ENCODE peak calls at places on chromosomes 2 and 18, in ten cellular contexts. C is uterus, B is AG10803, I is cardiac fibroblast, W is NCI-H1417, U is ELF-1, J is RKO, A is GM03348, E is HTR-8/SVneo, P is T follicular helper cell. T is an unnamed sample.

GRCh38 chr2:98277156-98277859 is 68.9 kb upstream of the CNGA3 start:
- DNase-seq in P (no peak), I (no peak), E (no peak), J (no peak), B (no peak), W (peak), C (no peak), U (no peak), A (no peak), T (no peak)

GRCh38 chr2:70094978-70095832 is 7.9 kb downstream of the PCBP1 start:
- DNase-seq in U (no peak), A (peak), P (peak), J (no peak), W (no peak), B (peak), E (no peak), C (peak), I (peak), T (peak)

GRCh38 chr2:106095478-106096392 is 98.4 kb downstream of the UXS1 start:
- DNase-seq in J (no peak), C (no peak), U (no peak), A (no peak), P (peak), E (no peak), I (no peak), W (no peak), B (no peak), T (no peak)

GRCh38 chr2:142535311-142535710 is 342.2 kb upstream of the KYNU start:
- DNase-seq in U (no peak), J (no peak), C (no peak), E (no peak), A (no peak), P (no peak), B (no peak), W (no peak), I (no peak), T (no peak)

GRCh38 chr2:105344704-105345345 is 7.5 kb downstream of the C2orf49 start:
- DNase-seq in C (no peak), P (no peak), E (no peak), A (peak), J (peak), B (peak), I (peak), W (no peak), U (no peak), T (peak)

GRCh38 chr2:70440621-70441020 is 113.0 kb downstream of the TGFA start:
- DNase-seq in U (no peak), I (no peak), B (no peak), E (no peak), J (no peak), A (no peak), W (no peak), P (no peak), C (no peak), T (no peak)

GRCh38 chr18:43620936-43621335 is 343.6 kb upstream of the SYT4 start:
- DNase-seq in J (peak), A (peak), P (no peak), W (peak), U (peak), I (peak), B (peak), E (no peak), C (no peak), T (peak)

GRCh38 chr2:176577054-176577453 is 307.8 kb downstream of the MTX2 start:
- DNase-seq in I (no peak), W (no peak), U (no peak), B (no peak), C (no peak), P (no peak), E (no peak), A (no peak), J (no peak), T (no peak)

GRCh38 chr2:75558786-75559428 is 1.8 kb downstream of the EVA1A start:
- DNase-seq in I (peak), J (no peak), A (peak), P (no peak), C (no peak), W (no peak), E (no peak), B (peak), U (no peak), T (peak)

GRCh38 chr2:26559556-26559955 is 81.6 kb downstream of the CIB4 start:
- DNase-seq in C (no peak), B (no peak), P (no peak), E (no peak), J (no peak), A (no peak), W (no peak), I (no peak), U (no peak), T (no peak)

GRCh38 chr2:63537306-63537705 is 51.0 kb downstream of the WDPCP start:
- DNase-seq in E (no peak), U (no peak), J (peak), P (no peak), I (no peak), A (no peak), C (no peak), B (peak), W (no peak), T (no peak)

GRCh38 chr2:28557389-28558119 is 61.7 kb downstream of the PLB1 start:
- DNase-seq in U (no peak), J (no peak), P (no peak), W (no peak), C (no peak), A (no peak), I (peak), E (no peak), B (no peak), T (no peak)

GRCh38 chr18:5144629-5145028 is 52.4 kb downstream of the AKAIN1 start:
- DNase-seq in I (no peak), U (no peak), B (no peak), C (no peak), E (no peak), P (no peak), J (peak), W (no peak), A (no peak), T (no peak)

GRCh38 chr2:220687231-220687843 is 884.8 kb downstream of the EPHA4 start:
- DNase-seq in I (peak), W (peak), A (peak), C (peak), P (peak), J (peak), E (peak), U (peak), B (peak), T (peak)

GRCh38 chr2:112764071-112765044 is at the start of gene CKAP2L:
- DNase-seq in A (peak), B (peak), P (peak), U (peak), C (peak), J (peak), W (peak), I (peak), E (peak), T (peak)

GRCh38 chr18:7532942-7533341 is 34.2 kb upstream of the PTPRM start:
- DNase-seq in P (no peak), U (peak), W (no peak), A (no peak), B (peak), C (no peak), I (no peak), E (no peak), J (no peak), T (peak)

GRCh38 chr2:128091691-128092050 is 671 bp downstream of the UGGT1 start:
- DNase-seq in P (no peak), W (peak), C (no peak), U (peak), E (no peak), I (peak), B (peak), J (peak), A (peak), T (peak)

GRCh38 chr18:12883003-12883683 is 894 bp downstream of the PTPN2 start:
- DNase-seq in C (no peak), I (no peak), E (peak), P (no peak), J (peak), U (no peak), W (peak), A (peak), B (no peak), T (peak)